ENCODE peak calls at places on chromosomes 6 and 20, in four cellular contexts. One of them, this sample, is unnamed.

GRCh38 chr20:11143481-11143880 is 469.7 kb upstream of the JAG1 start:
- DNase-seq in EH: peak
- DNase-seq in hippocampal formation: no peak
- DNase-seq in nucleus accumbens: no peak
- DNase-seq in this sample: no peak

GRCh38 chr6:15431762-15432495 is 186.1 kb downstream of the JARID2 start:
- DNase-seq in EH: peak
- DNase-seq in nucleus accumbens: no peak
- DNase-seq in hippocampal formation: no peak
- DNase-seq in this sample: no peak

GRCh38 chr20:37389844-37390275 is 43.9 kb downstream of the SRC start:
- DNase-seq in hippocampal formation: no peak
- DNase-seq in nucleus accumbens: no peak
- DNase-seq in EH: no peak
- DNase-seq in this sample: peak

GRCh38 chr6:28078836-28079235 is 1.5 kb upstream of the ZNF165 start:
- DNase-seq in EH: no peak
- DNase-seq in nucleus accumbens: no peak
- DNase-seq in hippocampal formation: no peak
- DNase-seq in this sample: no peak

GRCh38 chr6:132643547-132643946 is 15.4 kb downstream of the TAAR1 start:
- DNase-seq in EH: no peak
- DNase-seq in nucleus accumbens: no peak
- DNase-seq in hippocampal formation: no peak
- DNase-seq in this sample: no peak

GRCh38 chr6:33869121-33869520 is 65.3 kb upstream of the MLN start:
- DNase-seq in nucleus accumbens: no peak
- DNase-seq in hippocampal formation: no peak
- DNase-seq in EH: no peak
- DNase-seq in this sample: no peak

GRCh38 chr6:118551063-118551672 is 3.1 kb downstream of the PLN start:
- DNase-seq in hippocampal formation: peak
- DNase-seq in EH: peak
- DNase-seq in nucleus accumbens: no peak
- DNase-seq in this sample: peak

GRCh38 chr20:33902011-33902410 is 90.9 kb downstream of the CHMP4B start:
- DNase-seq in hippocampal formation: no peak
- DNase-seq in EH: no peak
- DNase-seq in nucleus accumbens: no peak
- DNase-seq in this sample: peak

GRCh38 chr20:56003966-56004365 is 1.4 kb downstream of the CBLN4 start:
- DNase-seq in hippocampal formation: no peak
- DNase-seq in nucleus accumbens: no peak
- DNase-seq in EH: no peak
- DNase-seq in this sample: peak

GRCh38 chr20:58676161-58676560 is 16.4 kb upstream of the NPEPL1 start:
- DNase-seq in hippocampal formation: no peak
- DNase-seq in EH: no peak
- DNase-seq in nucleus accumbens: no peak
- DNase-seq in this sample: no peak

GRCh38 chr20:8457978-8458377 is 325.9 kb downstream of the PLCB1 start:
- DNase-seq in EH: no peak
- DNase-seq in nucleus accumbens: no peak
- DNase-seq in hippocampal formation: no peak
- DNase-seq in this sample: no peak

GRCh38 chr6:165184192-165184979 is 125.0 kb downstream of the C6orf118 start:
- DNase-seq in hippocampal formation: peak
- DNase-seq in EH: no peak
- DNase-seq in nucleus accumbens: peak
- DNase-seq in this sample: no peak

GRCh38 chr6:72446427-72446826 is 175.4 kb upstream of the KCNQ5 start:
- DNase-seq in hippocampal formation: no peak
- DNase-seq in nucleus accumbens: no peak
- DNase-seq in EH: peak
- DNase-seq in this sample: no peak

GRCh38 chr6:119915971-119916370 is 566.4 kb upstream of the MAN1A1 start:
- DNase-seq in nucleus accumbens: no peak
- DNase-seq in EH: no peak
- DNase-seq in hippocampal formation: no peak
- DNase-seq in this sample: no peak

GRCh38 chr6:113464959-113465358 is 392.2 kb upstream of the MARCKS start:
- DNase-seq in nucleus accumbens: no peak
- DNase-seq in hippocampal formation: no peak
- DNase-seq in EH: peak
- DNase-seq in this sample: no peak

GRCh38 chr6:72696055-72696454 is 74.2 kb downstream of the KCNQ5 start:
- DNase-seq in hippocampal formation: no peak
- DNase-seq in nucleus accumbens: no peak
- DNase-seq in EH: no peak
- DNase-seq in this sample: no peak

GRCh38 chr20:43458422-43458924 is 777 bp downstream of the SRSF6 start:
- DNase-seq in nucleus accumbens: no peak
- DNase-seq in EH: peak
- DNase-seq in hippocampal formation: no peak
- DNase-seq in this sample: no peak

GRCh38 chr20:43798591-43799149 is 71.9 kb upstream of the GTSF1L start:
- DNase-seq in hippocampal formation: no peak
- DNase-seq in nucleus accumbens: no peak
- DNase-seq in EH: no peak
- DNase-seq in this sample: no peak

GRCh38 chr6:88741939-88742338 is 221.5 kb downstream of the RNGTT start:
- DNase-seq in EH: no peak
- DNase-seq in nucleus accumbens: no peak
- DNase-seq in hippocampal formation: no peak
- DNase-seq in this sample: no peak

GRCh38 chr6:7479801-7480266 is 61.6 kb upstream of the DSP start:
- DNase-seq in hippocampal formation: no peak
- DNase-seq in EH: peak
- DNase-seq in nucleus accumbens: no peak
- DNase-seq in this sample: peak

GRCh38 chr6:160172704-160173103 is 51.1 kb downstream of the SLC22A1 start:
- DNase-seq in nucleus accumbens: no peak
- DNase-seq in hippocampal formation: no peak
- DNase-seq in EH: no peak
- DNase-seq in this sample: no peak

This sample was measured in osteoblast.